ENCODE peak calls at places on chromosome 19, in five cellular contexts. S is T-helper 1 cell; M is stimulated activated CD4-positive, alpha-beta T cell treated with anti-CD3 and anti-CD28 coated beads, TNF-alpha, amount 100 ng/mL, for 24 hours; B is memory B cell; P is activated gamma-delta T cell treated with anti-CD3 and anti-CD28 coated beads, Interleukin-2, amount 50 U/mL, for 16 hours. I is an unnamed sample.

GRCh38 chr19:14433454-14434156 is 499 bp downstream of the PKN1 start:
- DNase-seq in M (no peak), P (no peak), S (peak; percentile 34), B (peak; percentile 42), I (peak; percentile 66)

GRCh38 chr19:49845433-49845832 is 5.5 kb upstream of the PTOV1 start:
- DNase-seq in B (no peak), P (no peak), M (no peak), S (no peak), I (no peak)

GRCh38 chr19:12783226-12783848 is 7.9 kb upstream of the JUNB start:
- DNase-seq in P (no peak), B (no peak), S (no peak), M (no peak), I (no peak)

GRCh38 chr19:4098493-4098892 is 25.4 kb downstream of the MAP2K2 start:
- DNase-seq in M (no peak), B (no peak), P (no peak), S (no peak), I (no peak)

GRCh38 chr19:31127132-31127967 is 221.9 kb downstream of the TSHZ3 start:
- DNase-seq in B (no peak), P (no peak), S (no peak), M (no peak), I (no peak)

GRCh38 chr19:1259873-1260748 is 9.0 kb upstream of the CIRBP start:
- DNase-seq in S (no peak), P (peak; percentile 42), M (no peak), B (peak; percentile 60), I (peak; percentile 86)

GRCh38 chr19:3855321-3855720 is 13.5 kb downstream of the ZFR2 start:
- DNase-seq in B (no peak), M (no peak), S (no peak), P (no peak), I (no peak)

GRCh38 chr19:56314018-56314583 is 538 bp downstream of the ZSCAN5A start:
- DNase-seq in B (no peak), S (no peak), P (no peak), M (no peak), I (no peak)

GRCh38 chr19:1488282-1488601 is 1.9 kb downstream of the PCSK4 start:
- DNase-seq in B (no peak), P (no peak), M (no peak), S (no peak), I (no peak)

GRCh38 chr19:6464070-6464873 is at the start of gene CRB3:
- DNase-seq in M (no peak), B (peak; percentile 31), P (no peak), S (peak; percentile 50), I (no peak)

GRCh38 chr19:12913011-12913561 is 6.0 kb downstream of the SYCE2 start:
- DNase-seq in M (no peak), P (no peak), S (no peak), B (no peak), I (no peak)

GRCh38 chr19:8511573-8512101 is 2.3 kb downstream of the ZNF414 start:
- DNase-seq in B (no peak), M (no peak), S (no peak), P (no peak), I (no peak)

GRCh38 chr19:2547033-2547680 is 71.2 kb downstream of the GADD45B start:
- DNase-seq in P (no peak), B (no peak), M (no peak), S (no peak), I (no peak)

GRCh38 chr19:47032171-47032811 is 12.7 kb downstream of the NPAS1 start:
- DNase-seq in S (peak; percentile 49), P (peak; percentile 51), B (peak; percentile 52), M (peak; percentile 44), I (peak; percentile 77)

GRCh38 chr19:13281567-13282291 is 131.5 kb downstream of the IER2 start:
- DNase-seq in M (no peak), B (no peak), S (no peak), P (no peak), I (no peak)

GRCh38 chr19:49042177-49042576 is 1.5 kb upstream of the CGB5 start:
- DNase-seq in P (no peak), B (no peak), S (no peak), M (no peak), I (no peak)

GRCh38 chr19:45676851-45677263 is 8.8 kb downstream of the GIPR start:
- DNase-seq in M (no peak), S (peak; percentile 37), P (peak; percentile 28), B (peak; percentile 19), I (peak; percentile 24)

GRCh38 chr19:48650974-48651681 is 5.1 kb upstream of the CA11 start:
- DNase-seq in B (no peak), M (no peak), P (no peak), S (no peak), I (no peak)

GRCh38 chr19:6242677-6243076 is 37.1 kb downstream of the MLLT1 start:
- DNase-seq in S (no peak), P (no peak), M (no peak), B (no peak), I (no peak)

GRCh38 chr19:55088543-55089265 is 13.0 kb downstream of the EPS8L1 start:
- DNase-seq in M (peak; percentile 58), P (peak; percentile 77), S (peak; percentile 64), B (peak; percentile 78), I (peak; percentile 91)

GRCh38 chr19:38209152-38209551 is 14.9 kb downstream of the DPF1 start:
- DNase-seq in S (no peak), P (no peak), B (no peak), M (no peak), I (no peak)

I was measured in stimulated activated effector memory CD8-positive, alpha-beta T cell treated with anti-CD3 and anti-CD28 coated beads, Interleukin-12 subunit alpha, Interleukin-12 subunit beta, amount 100 ng/mL, for 72 hours.